ENCODE peak calls at places on chromosome 20, in five cellular contexts. One of them, this sample, is unnamed.

GRCh38 chr20:53124075-53124532 is 151.9 kb downstream of the TSHZ2 start:
- DNase-seq in GM19239: no peak
- DNase-seq in CD4-positive, alpha-beta T cell: no peak
- DNase-seq in posterior vena cava: no peak
- DNase-seq in psoas muscle: peak
- DNase-seq in this sample: no peak

GRCh38 chr20:46349742-46350056 is 41.4 kb upstream of the CDH22 start:
- DNase-seq in GM19239: no peak
- DNase-seq in CD4-positive, alpha-beta T cell: no peak
- DNase-seq in posterior vena cava: no peak
- DNase-seq in psoas muscle: no peak
- DNase-seq in this sample: peak

GRCh38 chr20:58235010-58235409 is 6.6 kb upstream of the ANKRD60 start:
- DNase-seq in GM19239: no peak
- DNase-seq in CD4-positive, alpha-beta T cell: no peak
- DNase-seq in posterior vena cava: no peak
- DNase-seq in psoas muscle: no peak
- DNase-seq in this sample: no peak

GRCh38 chr20:6074145-6074561 is 20.3 kb upstream of the LRRN4 start:
- DNase-seq in GM19239: no peak
- DNase-seq in CD4-positive, alpha-beta T cell: no peak
- DNase-seq in posterior vena cava: no peak
- DNase-seq in psoas muscle: no peak
- DNase-seq in this sample: peak

GRCh38 chr20:37388831-37389230 is 42.9 kb downstream of the SRC start:
- DNase-seq in GM19239: no peak
- DNase-seq in CD4-positive, alpha-beta T cell: no peak
- DNase-seq in posterior vena cava: peak
- DNase-seq in psoas muscle: no peak
- DNase-seq in this sample: no peak

GRCh38 chr20:17357238-17357637 is 130.4 kb downstream of the PCSK2 start:
- DNase-seq in GM19239: no peak
- DNase-seq in CD4-positive, alpha-beta T cell: no peak
- DNase-seq in posterior vena cava: no peak
- DNase-seq in psoas muscle: no peak
- DNase-seq in this sample: peak

GRCh38 chr20:59579404-59580207 is 24.7 kb upstream of the PHACTR3 start:
- DNase-seq in GM19239: no peak
- DNase-seq in CD4-positive, alpha-beta T cell: no peak
- DNase-seq in posterior vena cava: peak
- DNase-seq in psoas muscle: no peak
- DNase-seq in this sample: no peak

GRCh38 chr20:401682-402495 is 6.2 kb upstream of the RBCK1 start:
- DNase-seq in GM19239: no peak
- DNase-seq in CD4-positive, alpha-beta T cell: no peak
- DNase-seq in posterior vena cava: no peak
- DNase-seq in psoas muscle: no peak
- DNase-seq in this sample: peak

GRCh38 chr20:46157625-46158024 is 39.5 kb downstream of the CD40 start:
- DNase-seq in GM19239: no peak
- DNase-seq in CD4-positive, alpha-beta T cell: no peak
- DNase-seq in posterior vena cava: peak
- DNase-seq in psoas muscle: no peak
- DNase-seq in this sample: peak

GRCh38 chr20:24450646-24451376 is 18.6 kb upstream of the SYNDIG1 start:
- DNase-seq in GM19239: no peak
- DNase-seq in CD4-positive, alpha-beta T cell: no peak
- DNase-seq in posterior vena cava: peak
- DNase-seq in psoas muscle: no peak
- DNase-seq in this sample: no peak

GRCh38 chr20:5949943-5950270 is 426 bp downstream of the TRMT6 start:
- DNase-seq in GM19239: no peak
- DNase-seq in CD4-positive, alpha-beta T cell: no peak
- DNase-seq in posterior vena cava: no peak
- DNase-seq in psoas muscle: no peak
- DNase-seq in this sample: peak